ENCODE peak calls at places on chromosomes 11 and 22, in seven cellular contexts. P is DND-41, G is IMR-90, T is EL, A is mesothelial cell of epicardium, L is H7, I is NCI-H1436. R is an unnamed sample.

GRCh38 chr22:28462041-28462440 is 217.6 kb downstream of the TTC28 start:
- DNase-seq in P (no peak), G (no peak), T (no peak), A (no peak), L (no peak), I (no peak), R (no peak)

GRCh38 chr22:36659762-36660509 is 43.6 kb downstream of the CACNG2 start:
- DNase-seq in P (no peak), G (peak), T (peak), A (peak), L (peak), I (peak), R (peak)

GRCh38 chr11:123216249-123216648 is 21.2 kb upstream of the CLMP start:
- DNase-seq in P (no peak), G (no peak), T (no peak), A (no peak), L (no peak), I (no peak), R (no peak)

GRCh38 chr11:61150656-61151544 is 10.3 kb downstream of the VPS37C start:
- DNase-seq in P (no peak), G (no peak), T (no peak), A (no peak), L (no peak), I (no peak), R (no peak)

GRCh38 chr11:44016546-44017442 is 31.0 kb upstream of the ACCSL start:
- DNase-seq in P (no peak), G (peak), T (no peak), A (peak), L (no peak), I (no peak), R (no peak)

GRCh38 chr11:59174664-59175033 is 2.7 kb downstream of the DTX4 start:
- DNase-seq in P (no peak), G (peak), T (peak), A (no peak), L (no peak), I (no peak), R (peak)

GRCh38 chr22:50620861-50621490 is 7.0 kb downstream of the ARSA start:
- DNase-seq in P (peak), G (no peak), T (no peak), A (no peak), L (no peak), I (no peak), R (peak)

GRCh38 chr11:101323997-101324396 is 194.4 kb upstream of the PGR start:
- DNase-seq in P (no peak), G (no peak), T (no peak), A (no peak), L (no peak), I (no peak), R (no peak)

GRCh38 chr11:70527046-70527395 is 128.7 kb downstream of the CTTN start:
- DNase-seq in P (no peak), G (no peak), T (no peak), A (no peak), L (no peak), I (no peak), R (no peak)

GRCh38 chr11:2518112-2518982 is 73.5 kb downstream of the KCNQ1 start:
- DNase-seq in P (no peak), G (no peak), T (no peak), A (peak), L (peak), I (no peak), R (no peak)

GRCh38 chr22:46272762-46273431 is 5.1 kb downstream of the TTC38 start:
- DNase-seq in P (no peak), G (no peak), T (no peak), A (no peak), L (no peak), I (no peak), R (no peak)

GRCh38 chr22:23512348-23512705 is 67.8 kb downstream of the IGLL1 start:
- DNase-seq in P (no peak), G (no peak), T (no peak), A (no peak), L (no peak), I (no peak), R (no peak)

GRCh38 chr11:69642913-69643632 is 2.1 kb downstream of the CCND1 start:
- DNase-seq in P (peak), G (peak), T (peak), A (peak), L (peak), I (peak), R (peak)

GRCh38 chr11:70783356-70783755 is 385.0 kb downstream of the CTTN start:
- DNase-seq in P (no peak), G (peak), T (no peak), A (no peak), L (no peak), I (no peak), R (no peak)

GRCh38 chr11:66316849-66317251 is at the start of gene CD248:
- DNase-seq in P (peak), G (peak), T (peak), A (peak), L (peak), I (no peak), R (no peak)

GRCh38 chr22:27845603-27846100 is 44.1 kb upstream of the MN1 start:
- DNase-seq in P (no peak), G (no peak), T (no peak), A (no peak), L (peak), I (no peak), R (no peak)

GRCh38 chr11:43270468-43270867 is 41.3 kb upstream of the API5 start:
- DNase-seq in P (no peak), G (no peak), T (no peak), A (no peak), L (no peak), I (no peak), R (no peak)

GRCh38 chr11:119692547-119692834 is 36.5 kb downstream of the NECTIN1 start:
- DNase-seq in P (no peak), G (no peak), T (no peak), A (no peak), L (no peak), I (no peak), R (no peak)

GRCh38 chr11:80388133-80388532 is 947.3 kb upstream of the TENM4 start:
- DNase-seq in P (no peak), G (no peak), T (no peak), A (no peak), L (no peak), I (no peak), R (no peak)

GRCh38 chr11:35963911-35964310 is 20.0 kb downstream of the LDLRAD3 start:
- DNase-seq in P (no peak), G (no peak), T (no peak), A (no peak), L (no peak), I (no peak), R (no peak)

GRCh38 chr11:43830928-43831440 is 49.6 kb upstream of the ALKBH3 start:
- DNase-seq in P (no peak), G (peak), T (peak), A (no peak), L (no peak), I (no peak), R (peak)

GRCh38 chr11:2721163-2721935 is 21.6 kb upstream of the KCNQ1OT1 start:
- DNase-seq in P (no peak), G (no peak), T (no peak), A (no peak), L (peak), I (no peak), R (no peak)

GRCh38 chr11:116876656-116877055 is 39.2 kb upstream of the APOA1 start:
- DNase-seq in P (no peak), G (no peak), T (no peak), A (no peak), L (no peak), I (no peak), R (no peak)

GRCh38 chr11:34655335-34656008 is 34.6 kb downstream of the EHF start:
- DNase-seq in P (no peak), G (peak), T (peak), A (no peak), L (no peak), I (no peak), R (peak)

GRCh38 chr11:73359930-73360742 is 16.1 kb upstream of the RELT start:
- DNase-seq in P (peak), G (peak), T (peak), A (no peak), L (peak), I (no peak), R (peak)

GRCh38 chr11:69361048-69361447 is 67.1 kb downstream of the MYEOV start:
- DNase-seq in P (no peak), G (no peak), T (no peak), A (no peak), L (no peak), I (no peak), R (no peak)

GRCh38 chr22:23245045-23245798 is 64.9 kb downstream of the BCR start:
- DNase-seq in P (no peak), G (peak), T (peak), A (no peak), L (no peak), I (no peak), R (no peak)

GRCh38 chr11:128707671-128708070 is 13.8 kb downstream of the FLI1 start:
- DNase-seq in P (no peak), G (peak), T (peak), A (no peak), L (no peak), I (no peak), R (no peak)

GRCh38 chr22:43129426-43130425 is 13.5 kb downstream of the MCAT start:
- DNase-seq in P (no peak), G (no peak), T (no peak), A (no peak), L (peak), I (no peak), R (no peak)

GRCh38 chr11:1882265-1883238 is 9.1 kb downstream of the PRR33 start:
- DNase-seq in P (peak), G (peak), T (peak), A (peak), L (peak), I (peak), R (peak)

GRCh38 chr11:116936754-116937153 is 99.3 kb upstream of the APOA1 start:
- DNase-seq in P (no peak), G (no peak), T (no peak), A (no peak), L (no peak), I (no peak), R (no peak)

GRCh38 chr11:69199583-69200295 is 44.0 kb downstream of the SMIM38 start:
- DNase-seq in P (no peak), G (no peak), T (no peak), A (no peak), L (no peak), I (peak), R (no peak)

GRCh38 chr11:61885166-61885778 is 6.1 kb downstream of the FADS3 start:
- DNase-seq in P (no peak), G (no peak), T (no peak), A (no peak), L (no peak), I (peak), R (no peak)

GRCh38 chr11:101686514-101686913 is 102.7 kb upstream of the TRPC6 start:
- DNase-seq in P (no peak), G (peak), T (peak), A (peak), L (no peak), I (no peak), R (no peak)

GRCh38 chr11:66607126-66607834 is 9.2 kb upstream of the RBM14 start:
- DNase-seq in P (no peak), G (peak), T (peak), A (no peak), L (no peak), I (no peak), R (peak)

GRCh38 chr22:50016988-50017700 is 4.6 kb upstream of the IL17REL start:
- DNase-seq in P (no peak), G (no peak), T (peak), A (no peak), L (peak), I (no peak), R (no peak)

GRCh38 chr22:38218661-38219331 is 17.0 kb downstream of the MAFF start:
- DNase-seq in P (no peak), G (peak), T (peak), A (peak), L (peak), I (no peak), R (peak)